ENCODE peak calls at places on chromosomes 12 and 14, in four cellular contexts. X, W, O and V are unnamed samples.

GRCh38 chr14:83300454-83301064 is 1766.9 kb upstream of the SEL1L start:
- DNase-seq in X (peak; percentile 60), W (no peak), O (no peak), V (no peak)

GRCh38 chr14:30610719-30611388 is 11.3 kb upstream of the SCFD1 start:
- DNase-seq in X (peak; percentile 75), W (no peak), O (no peak), V (no peak)

GRCh38 chr14:49218436-49219092 is 367.6 kb downstream of the RPS29 start:
- DNase-seq in X (no peak), W (no peak), O (no peak), V (no peak)

GRCh38 chr12:115264605-115265004 is 580.6 kb upstream of the TBX3 start:
- DNase-seq in X (no peak), W (no peak), O (no peak), V (no peak)

GRCh38 chr14:41393512-41393911 is 213.2 kb upstream of the LRFN5 start:
- DNase-seq in X (no peak), W (no peak), O (no peak), V (no peak)

GRCh38 chr12:25725874-25726273 is 172.8 kb upstream of the LMNTD1 start:
- DNase-seq in X (peak; percentile 91), W (no peak), O (no peak), V (no peak)

GRCh38 chr12:106739318-106739717 is 35.2 kb upstream of the RIC8B start:
- DNase-seq in X (no peak), W (no peak), O (no peak), V (no peak)

GRCh38 chr14:24366664-24367505 is 1.1 kb upstream of the NFATC4 start:
- DNase-seq in X (peak; percentile 99), W (peak; percentile 11), O (peak; percentile 27), V (peak; percentile 17)

GRCh38 chr12:5254703-5255102 is 177.2 kb upstream of the NTF3 start:
- DNase-seq in X (no peak), W (no peak), O (no peak), V (no peak)

GRCh38 chr12:69428351-69429048 is 41.7 kb upstream of the FRS2 start:
- DNase-seq in X (peak; percentile 27), W (no peak), O (no peak), V (no peak)

GRCh38 chr12:22101749-22102243 is 55.8 kb downstream of the CMAS start:
- DNase-seq in X (peak; percentile 69), W (no peak), O (no peak), V (no peak)

GRCh38 chr12:47590771-47591368 is 115.0 kb downstream of the RPAP3 start:
- DNase-seq in X (peak; percentile 58), W (no peak), O (no peak), V (no peak)

GRCh38 chr14:95903616-95904107 is 27.0 kb downstream of the TUNAR start:
- DNase-seq in X (no peak), W (no peak), O (no peak), V (no peak)

GRCh38 chr14:50260072-50260471 is 28.7 kb upstream of the SOS2 start:
- DNase-seq in X (no peak), W (no peak), O (no peak), V (no peak)

GRCh38 chr12:127928178-127928577 is 338.8 kb upstream of the TMEM132C start:
- DNase-seq in X (no peak), W (no peak), O (no peak), V (no peak)

GRCh38 chr14:89378119-89378518 is 38.9 kb downstream of the FOXN3 start:
- DNase-seq in X (peak; percentile 18), W (no peak), O (no peak), V (no peak)

GRCh38 chr12:52006726-52007157 is at the start of gene TAMALIN:
- DNase-seq in X (peak; percentile 68), W (peak; percentile 74), O (peak; percentile 86), V (peak; percentile 72)

GRCh38 chr12:117045998-117046374 is 53.2 kb downstream of the TESC start:
- DNase-seq in X (peak; percentile 17), W (no peak), O (no peak), V (no peak)

GRCh38 chr14:23951590-23952143 is 1.9 kb upstream of the DHRS4 start:
- DNase-seq in X (no peak), W (no peak), O (no peak), V (no peak)

GRCh38 chr12:96751626-96752025 is 155.4 kb upstream of the NEDD1 start:
- DNase-seq in X (no peak), W (no peak), O (no peak), V (no peak)

GRCh38 chr14:91103116-91103515 is 10.8 kb upstream of the DGLUCY start:
- DNase-seq in X (no peak), W (no peak), O (no peak), V (no peak)

GRCh38 chr12:76706761-76707160 is 57.2 kb upstream of the ZDHHC17 start:
- DNase-seq in X (no peak), W (no peak), O (no peak), V (no peak)

GRCh38 chr12:107760207-107760816 is 625 bp downstream of the PRDM4 start:
- DNase-seq in X (peak; percentile 47), W (no peak), O (peak; percentile 41), V (peak; percentile 16)

GRCh38 chr12:47348206-47348605 is 268.4 kb upstream of the AMIGO2 start:
- DNase-seq in X (no peak), W (no peak), O (no peak), V (no peak)

GRCh38 chr12:52234226-52234810 is 1.3 kb downstream of the KRT7 start:
- DNase-seq in X (no peak), W (no peak), O (no peak), V (no peak)

GRCh38 chr14:49769171-49769570 is 1.2 kb downstream of the KLHDC2 start:
- DNase-seq in X (peak; percentile 70), W (no peak), O (no peak), V (no peak)

GRCh38 chr12:41188058-41188840 is at the start of gene PDZRN4:
- DNase-seq in X (peak; percentile 2), W (no peak), O (no peak), V (no peak)

GRCh38 chr14:22547309-22547947 is 41.6 kb downstream of the DAD1 start:
- DNase-seq in X (peak; percentile 46), W (no peak), O (no peak), V (no peak)

GRCh38 chr14:39033371-39033770 is 69.7 kb downstream of the SEC23A start:
- DNase-seq in X (no peak), W (no peak), O (no peak), V (no peak)

GRCh38 chr12:75660805-75661404 is 149.5 kb upstream of the KRR1 start:
- DNase-seq in X (peak; percentile 92), W (no peak), O (no peak), V (no peak)

GRCh38 chr12:72313757-72314270 is 41.6 kb downstream of the TRHDE start:
- DNase-seq in X (no peak), W (no peak), O (no peak), V (no peak)

GRCh38 chr12:29282452-29282851 is 98.5 kb downstream of the ERGIC2 start:
- DNase-seq in X (no peak), W (no peak), O (no peak), V (no peak)

GRCh38 chr12:753401-754237 is 1.2 kb downstream of the WNK1 start:
- DNase-seq in X (peak; percentile 46), W (peak; percentile 33), O (peak; percentile 49), V (peak; percentile 41)